ENCODE peak calls at places on chromosomes 3 and 15, in eight cellular contexts. One of them, this sample, is unnamed.

GRCh38 chr3:157794771-157795170 is 291.6 kb upstream of the VEPH1 start:
- DNase-seq in nephron progenitor cell: no peak
- DNase-seq in neural progenitor cell: no peak
- DNase-seq in GM06990: no peak
- DNase-seq in fibroblast of mammary gland: peak
- DNase-seq in osteocyte: no peak
- DNase-seq in brain microvascular endothelial cell: no peak
- DNase-seq in LNCaP clone FGC: no peak
- DNase-seq in this sample: peak

GRCh38 chr15:65833501-65834220 is 35.6 kb upstream of the RAB11A start:
- DNase-seq in nephron progenitor cell: no peak
- DNase-seq in neural progenitor cell: no peak
- DNase-seq in GM06990: no peak
- DNase-seq in fibroblast of mammary gland: no peak
- DNase-seq in osteocyte: no peak
- DNase-seq in brain microvascular endothelial cell: no peak
- DNase-seq in LNCaP clone FGC: no peak
- DNase-seq in this sample: no peak

GRCh38 chr15:35206060-35206675 is 121.1 kb upstream of the NANOGP8 start:
- DNase-seq in nephron progenitor cell: no peak
- DNase-seq in neural progenitor cell: peak
- DNase-seq in GM06990: no peak
- DNase-seq in fibroblast of mammary gland: peak
- DNase-seq in osteocyte: no peak
- DNase-seq in brain microvascular endothelial cell: peak
- DNase-seq in LNCaP clone FGC: peak
- DNase-seq in this sample: no peak

GRCh38 chr3:193708270-193708669 is 115.3 kb downstream of the OPA1 start:
- DNase-seq in nephron progenitor cell: no peak
- DNase-seq in neural progenitor cell: no peak
- DNase-seq in GM06990: no peak
- DNase-seq in fibroblast of mammary gland: no peak
- DNase-seq in osteocyte: no peak
- DNase-seq in brain microvascular endothelial cell: no peak
- DNase-seq in LNCaP clone FGC: no peak
- DNase-seq in this sample: no peak

GRCh38 chr3:30760040-30760439 is 134.4 kb downstream of the GADL1 start:
- DNase-seq in nephron progenitor cell: no peak
- DNase-seq in neural progenitor cell: no peak
- DNase-seq in GM06990: no peak
- DNase-seq in fibroblast of mammary gland: peak
- DNase-seq in osteocyte: no peak
- DNase-seq in brain microvascular endothelial cell: no peak
- DNase-seq in LNCaP clone FGC: no peak
- DNase-seq in this sample: no peak

GRCh38 chr3:120348065-120348980 is 831 bp downstream of the LRRC58 start:
- DNase-seq in nephron progenitor cell: no peak
- DNase-seq in neural progenitor cell: peak
- DNase-seq in GM06990: no peak
- DNase-seq in fibroblast of mammary gland: peak
- DNase-seq in osteocyte: no peak
- DNase-seq in brain microvascular endothelial cell: no peak
- DNase-seq in LNCaP clone FGC: no peak
- DNase-seq in this sample: no peak

GRCh38 chr3:8443829-8444791 is 57.5 kb upstream of the LMCD1 start:
- DNase-seq in nephron progenitor cell: peak
- DNase-seq in neural progenitor cell: peak
- DNase-seq in GM06990: no peak
- DNase-seq in fibroblast of mammary gland: peak
- DNase-seq in osteocyte: peak
- DNase-seq in brain microvascular endothelial cell: peak
- DNase-seq in LNCaP clone FGC: peak
- DNase-seq in this sample: peak

GRCh38 chr3:39405687-39406367 is 693 bp upstream of the RPSA start:
- DNase-seq in nephron progenitor cell: no peak
- DNase-seq in neural progenitor cell: no peak
- DNase-seq in GM06990: no peak
- DNase-seq in fibroblast of mammary gland: no peak
- DNase-seq in osteocyte: no peak
- DNase-seq in brain microvascular endothelial cell: no peak
- DNase-seq in LNCaP clone FGC: no peak
- DNase-seq in this sample: no peak

GRCh38 chr3:36890261-36890660 is 54.6 kb downstream of the TRANK1 start:
- DNase-seq in nephron progenitor cell: no peak
- DNase-seq in neural progenitor cell: peak
- DNase-seq in GM06990: no peak
- DNase-seq in fibroblast of mammary gland: no peak
- DNase-seq in osteocyte: no peak
- DNase-seq in brain microvascular endothelial cell: no peak
- DNase-seq in LNCaP clone FGC: no peak
- DNase-seq in this sample: no peak

GRCh38 chr3:140023616-140024530 is 88.9 kb downstream of the CLSTN2 start:
- DNase-seq in nephron progenitor cell: no peak
- DNase-seq in neural progenitor cell: no peak
- DNase-seq in GM06990: no peak
- DNase-seq in fibroblast of mammary gland: no peak
- DNase-seq in osteocyte: no peak
- DNase-seq in brain microvascular endothelial cell: no peak
- DNase-seq in LNCaP clone FGC: peak
- DNase-seq in this sample: no peak

GRCh38 chr3:124772081-124772831 is 42.0 kb downstream of the UMPS start:
- DNase-seq in nephron progenitor cell: no peak
- DNase-seq in neural progenitor cell: no peak
- DNase-seq in GM06990: no peak
- DNase-seq in fibroblast of mammary gland: peak
- DNase-seq in osteocyte: no peak
- DNase-seq in brain microvascular endothelial cell: peak
- DNase-seq in LNCaP clone FGC: peak
- DNase-seq in this sample: peak

GRCh38 chr3:190326930-190327329 is 4.7 kb upstream of the CLDN1 start:
- DNase-seq in nephron progenitor cell: no peak
- DNase-seq in neural progenitor cell: no peak
- DNase-seq in GM06990: no peak
- DNase-seq in fibroblast of mammary gland: peak
- DNase-seq in osteocyte: no peak
- DNase-seq in brain microvascular endothelial cell: no peak
- DNase-seq in LNCaP clone FGC: peak
- DNase-seq in this sample: peak

GRCh38 chr3:108297636-108298035 is 1.3 kb downstream of the HHLA2 start:
- DNase-seq in nephron progenitor cell: no peak
- DNase-seq in neural progenitor cell: peak
- DNase-seq in GM06990: no peak
- DNase-seq in fibroblast of mammary gland: no peak
- DNase-seq in osteocyte: no peak
- DNase-seq in brain microvascular endothelial cell: no peak
- DNase-seq in LNCaP clone FGC: no peak
- DNase-seq in this sample: no peak

GRCh38 chr3:27914199-27914598 is 192.1 kb upstream of the EOMES start:
- DNase-seq in nephron progenitor cell: no peak
- DNase-seq in neural progenitor cell: peak
- DNase-seq in GM06990: no peak
- DNase-seq in fibroblast of mammary gland: peak
- DNase-seq in osteocyte: no peak
- DNase-seq in brain microvascular endothelial cell: no peak
- DNase-seq in LNCaP clone FGC: no peak
- DNase-seq in this sample: no peak

GRCh38 chr3:185825639-185826481 is 1.0 kb upstream of the IGF2BP2 start:
- DNase-seq in nephron progenitor cell: peak
- DNase-seq in neural progenitor cell: peak
- DNase-seq in GM06990: peak
- DNase-seq in fibroblast of mammary gland: peak
- DNase-seq in osteocyte: no peak
- DNase-seq in brain microvascular endothelial cell: no peak
- DNase-seq in LNCaP clone FGC: no peak
- DNase-seq in this sample: no peak

GRCh38 chr3:128348805-128349531 is 117.7 kb downstream of the DNAJB8 start:
- DNase-seq in nephron progenitor cell: peak
- DNase-seq in neural progenitor cell: peak
- DNase-seq in GM06990: no peak
- DNase-seq in fibroblast of mammary gland: peak
- DNase-seq in osteocyte: no peak
- DNase-seq in brain microvascular endothelial cell: no peak
- DNase-seq in LNCaP clone FGC: peak
- DNase-seq in this sample: no peak

GRCh38 chr3:127458698-127459097 is 131.8 kb downstream of the TPRA1 start:
- DNase-seq in nephron progenitor cell: peak
- DNase-seq in neural progenitor cell: peak
- DNase-seq in GM06990: no peak
- DNase-seq in fibroblast of mammary gland: no peak
- DNase-seq in osteocyte: no peak
- DNase-seq in brain microvascular endothelial cell: no peak
- DNase-seq in LNCaP clone FGC: no peak
- DNase-seq in this sample: no peak

GRCh38 chr3:120170223-120170622 is 76.0 kb upstream of the GSK3B start:
- DNase-seq in nephron progenitor cell: no peak
- DNase-seq in neural progenitor cell: no peak
- DNase-seq in GM06990: no peak
- DNase-seq in fibroblast of mammary gland: peak
- DNase-seq in osteocyte: no peak
- DNase-seq in brain microvascular endothelial cell: no peak
- DNase-seq in LNCaP clone FGC: no peak
- DNase-seq in this sample: peak

GRCh38 chr15:73888224-73889041 is 15.1 kb downstream of the TBC1D21 start:
- DNase-seq in nephron progenitor cell: no peak
- DNase-seq in neural progenitor cell: no peak
- DNase-seq in GM06990: no peak
- DNase-seq in fibroblast of mammary gland: no peak
- DNase-seq in osteocyte: no peak
- DNase-seq in brain microvascular endothelial cell: no peak
- DNase-seq in LNCaP clone FGC: no peak
- DNase-seq in this sample: no peak

GRCh38 chr15:70050970-70051369 is 46.7 kb downstream of the TLE3 start:
- DNase-seq in nephron progenitor cell: no peak
- DNase-seq in neural progenitor cell: no peak
- DNase-seq in GM06990: no peak
- DNase-seq in fibroblast of mammary gland: no peak
- DNase-seq in osteocyte: no peak
- DNase-seq in brain microvascular endothelial cell: no peak
- DNase-seq in LNCaP clone FGC: no peak
- DNase-seq in this sample: no peak

GRCh38 chr15:90960316-90961091 is 5.8 kb downstream of the RCCD1 start:
- DNase-seq in nephron progenitor cell: no peak
- DNase-seq in neural progenitor cell: no peak
- DNase-seq in GM06990: no peak
- DNase-seq in fibroblast of mammary gland: no peak
- DNase-seq in osteocyte: no peak
- DNase-seq in brain microvascular endothelial cell: no peak
- DNase-seq in LNCaP clone FGC: no peak
- DNase-seq in this sample: no peak

GRCh38 chr3:49869525-49870126 is at the start of gene CAMKV:
- DNase-seq in nephron progenitor cell: peak
- DNase-seq in neural progenitor cell: peak
- DNase-seq in GM06990: no peak
- DNase-seq in fibroblast of mammary gland: no peak
- DNase-seq in osteocyte: no peak
- DNase-seq in brain microvascular endothelial cell: no peak
- DNase-seq in LNCaP clone FGC: no peak
- DNase-seq in this sample: no peak

DNA sequence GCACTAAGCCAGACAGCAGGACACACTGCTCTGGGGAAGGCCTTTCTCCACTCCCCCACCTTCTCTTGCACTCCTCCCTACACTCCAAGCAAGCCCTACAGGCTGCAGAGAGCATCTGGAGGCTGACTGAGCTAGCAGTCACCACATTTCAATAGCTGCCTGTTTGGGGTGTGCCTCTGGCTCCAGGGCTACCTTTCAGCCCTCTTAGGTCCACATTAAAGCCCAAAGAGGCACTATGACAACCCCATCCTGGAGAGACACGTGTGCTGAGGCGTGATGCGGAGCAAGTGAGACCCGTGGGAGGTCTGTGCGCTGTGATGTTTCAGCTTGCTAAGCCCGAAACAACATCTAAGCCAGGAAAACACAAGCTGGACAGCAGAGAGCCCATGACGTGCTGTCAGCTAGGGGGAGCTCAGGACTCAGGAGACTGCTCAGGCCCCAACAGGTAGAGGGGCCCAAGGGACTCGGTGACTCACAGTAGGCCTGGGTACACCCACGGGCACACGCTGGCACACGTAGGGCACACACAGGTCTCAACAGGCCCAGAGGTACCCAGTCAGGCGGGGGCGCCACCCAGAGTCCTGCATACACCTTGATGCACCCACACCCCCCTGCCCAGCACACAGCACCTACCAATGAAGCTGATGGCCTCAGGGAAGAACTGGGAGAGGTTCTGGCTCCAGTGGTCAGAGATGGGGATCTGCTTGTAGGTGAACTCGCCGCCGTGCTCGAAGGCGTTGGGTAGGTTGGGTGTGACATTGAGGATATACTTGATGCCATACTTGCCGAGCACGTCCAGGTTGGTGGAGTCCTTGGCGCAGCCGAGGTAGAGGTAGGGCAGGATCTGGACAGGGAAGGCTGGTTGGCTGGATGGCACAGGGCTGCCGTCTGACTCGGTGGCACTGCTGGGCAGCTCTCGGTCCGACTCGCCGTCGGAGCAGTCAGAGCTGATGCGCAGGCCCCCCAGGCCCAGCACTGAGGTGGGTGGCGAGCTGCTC is 2.8 kb downstream of the DUSP7 start:
- DNase-seq in nephron progenitor cell: no peak
- DNase-seq in neural progenitor cell: peak
- DNase-seq in GM06990: peak
- DNase-seq in fibroblast of mammary gland: peak
- DNase-seq in osteocyte: no peak
- DNase-seq in brain microvascular endothelial cell: no peak
- DNase-seq in LNCaP clone FGC: no peak
- DNase-seq in this sample: no peak
- TF ChIP-seq CTCF in nephron progenitor cell: no peak
- TF ChIP-seq CTCF in neural progenitor cell: peak
- TF ChIP-seq CTCF in GM06990: peak
- TF ChIP-seq CTCF in fibroblast of mammary gland: peak
- TF ChIP-seq CTCF in osteocyte: peak
- TF ChIP-seq CTCF in brain microvascular endothelial cell: peak
- TF ChIP-seq CTCF in LNCaP clone FGC: no peak
- TF ChIP-seq CTCF in this sample: no peak

GRCh38 chr15:68834356-68834755 is 13.7 kb upstream of the ANP32A start:
- DNase-seq in nephron progenitor cell: no peak
- DNase-seq in neural progenitor cell: no peak
- DNase-seq in GM06990: no peak
- DNase-seq in fibroblast of mammary gland: no peak
- DNase-seq in osteocyte: no peak
- DNase-seq in brain microvascular endothelial cell: no peak
- DNase-seq in LNCaP clone FGC: no peak
- DNase-seq in this sample: no peak
- TF ChIP-seq CTCF in nephron progenitor cell: no peak
- TF ChIP-seq CTCF in neural progenitor cell: no peak
- TF ChIP-seq CTCF in GM06990: no peak
- TF ChIP-seq CTCF in fibroblast of mammary gland: no peak
- TF ChIP-seq CTCF in osteocyte: no peak
- TF ChIP-seq CTCF in brain microvascular endothelial cell: no peak
- TF ChIP-seq CTCF in LNCaP clone FGC: no peak
- TF ChIP-seq CTCF in this sample: no peak

GRCh38 chr15:58115692-58116091 is 22.5 kb upstream of the AQP9 start:
- DNase-seq in nephron progenitor cell: no peak
- DNase-seq in neural progenitor cell: peak
- DNase-seq in GM06990: no peak
- DNase-seq in fibroblast of mammary gland: peak
- DNase-seq in osteocyte: no peak
- DNase-seq in brain microvascular endothelial cell: no peak
- DNase-seq in LNCaP clone FGC: peak
- DNase-seq in this sample: peak
- TF ChIP-seq CTCF in nephron progenitor cell: no peak
- TF ChIP-seq CTCF in neural progenitor cell: peak
- TF ChIP-seq CTCF in GM06990: no peak
- TF ChIP-seq CTCF in fibroblast of mammary gland: peak
- TF ChIP-seq CTCF in osteocyte: peak
- TF ChIP-seq CTCF in brain microvascular endothelial cell: peak
- TF ChIP-seq CTCF in LNCaP clone FGC: peak
- TF ChIP-seq CTCF in this sample: peak

GRCh38 chr15:75684648-75685047 is 28.0 kb downstream of the CSPG4 start:
- DNase-seq in nephron progenitor cell: no peak
- DNase-seq in neural progenitor cell: no peak
- DNase-seq in GM06990: no peak
- DNase-seq in fibroblast of mammary gland: no peak
- DNase-seq in osteocyte: no peak
- DNase-seq in brain microvascular endothelial cell: no peak
- DNase-seq in LNCaP clone FGC: no peak
- DNase-seq in this sample: no peak
- TF ChIP-seq CTCF in nephron progenitor cell: no peak
- TF ChIP-seq CTCF in neural progenitor cell: no peak
- TF ChIP-seq CTCF in GM06990: no peak
- TF ChIP-seq CTCF in fibroblast of mammary gland: no peak
- TF ChIP-seq CTCF in osteocyte: no peak
- TF ChIP-seq CTCF in brain microvascular endothelial cell: no peak
- TF ChIP-seq CTCF in LNCaP clone FGC: peak
- TF ChIP-seq CTCF in this sample: no peak